ENCODE peak calls at places on chromosomes 2 and 18, in six cellular contexts. X is A549; M is CD4-positive, alpha-beta T cell; T is RWPE1; F is GM23338; Q is bronchial epithelial cell. R is an unnamed sample.

GRCh38 chr2:71348302-71348701 is 16.7 kb downstream of the ZNF638 start:
- DNase-seq in X (no peak), M (no peak), T (no peak), F (peak), Q (peak), R (no peak)

GRCh38 chr2:205879362-205879761 is 197.1 kb downstream of the NRP2 start:
- DNase-seq in X (no peak), M (no peak), T (no peak), F (no peak), Q (no peak), R (no peak)

GRCh38 chr2:4214444-4215295 is 511.3 kb downstream of the DCDC2C start:
- DNase-seq in X (no peak), M (no peak), T (no peak), F (no peak), Q (no peak), R (no peak)

GRCh38 chr2:151361674-151362380 is 4.4 kb downstream of the TNFAIP6 start:
- DNase-seq in X (peak), M (no peak), T (no peak), F (no peak), Q (no peak), R (no peak)

GRCh38 chr2:19209575-19210341 is 148.7 kb downstream of the OSR1 start:
- DNase-seq in X (no peak), M (no peak), T (no peak), F (no peak), Q (no peak), R (no peak)

GRCh38 chr2:176496756-176497155 is 227.5 kb downstream of the MTX2 start:
- DNase-seq in X (no peak), M (no peak), T (no peak), F (no peak), Q (no peak), R (no peak)

GRCh38 chr2:222903234-222904220 is 42.7 kb downstream of the ACSL3 start:
- DNase-seq in X (peak), M (no peak), T (peak), F (peak), Q (peak), R (no peak)

GRCh38 chr18:9719421-9719981 is 11.4 kb downstream of the RAB31 start:
- DNase-seq in X (peak), M (no peak), T (peak), F (no peak), Q (peak), R (no peak)

GRCh38 chr2:240147911-240148587 is 7.6 kb upstream of the OTOS start:
- DNase-seq in X (no peak), M (no peak), T (no peak), F (no peak), Q (no peak), R (no peak)

GRCh38 chr2:28364611-28365010 is 28.0 kb upstream of the FOSL2 start:
- DNase-seq in X (no peak), M (no peak), T (no peak), F (no peak), Q (no peak), R (no peak)

GRCh38 chr2:27833931-27834330 is 56.3 kb downstream of the RBKS start:
- DNase-seq in X (no peak), M (no peak), T (no peak), F (peak), Q (no peak), R (no peak)

GRCh38 chr2:29108225-29108624 is 7.0 kb upstream of the CLIP4 start:
- DNase-seq in X (peak), M (no peak), T (peak), F (no peak), Q (peak), R (no peak)

GRCh38 chr2:30127016-30127893 is 19.6 kb upstream of the YPEL5 start:
- DNase-seq in X (no peak), M (no peak), T (peak), F (no peak), Q (peak), R (no peak)

GRCh38 chr2:237585590-237586221 is 4.8 kb downstream of the RAB17 start:
- DNase-seq in X (no peak), M (no peak), T (no peak), F (no peak), Q (no peak), R (no peak)

GRCh38 chr2:21118302-21118920 is 5.4 kb upstream of the TDRD15 start:
- DNase-seq in X (peak), M (no peak), T (peak), F (peak), Q (peak), R (no peak)
- TF ChIP-seq CTCF in X (peak), M (no peak), T (peak), F (peak), Q (peak), R (no peak)

GRCh38 chr2:84768840-84769239 is 112.0 kb downstream of the TRABD2A start:
- DNase-seq in X (no peak), M (no peak), T (no peak), F (no peak), Q (peak), R (no peak)

GRCh38 chr2:84771251-84771650 is 109.6 kb downstream of the TRABD2A start:
- DNase-seq in X (no peak), M (no peak), T (no peak), F (no peak), Q (no peak), R (no peak)

GRCh38 chr2:84770280-84770679 is 110.6 kb downstream of the TRABD2A start:
- DNase-seq in X (no peak), M (no peak), T (no peak), F (no peak), Q (no peak), R (no peak)

GRCh38 chr2:84766791-84767190 is 114.1 kb downstream of the TRABD2A start:
- DNase-seq in X (no peak), M (no peak), T (no peak), F (no peak), Q (no peak), R (no peak)
- TF ChIP-seq CTCF in X (no peak), M (no peak), T (no peak), F (no peak), Q (no peak), R (no peak)

DNA sequence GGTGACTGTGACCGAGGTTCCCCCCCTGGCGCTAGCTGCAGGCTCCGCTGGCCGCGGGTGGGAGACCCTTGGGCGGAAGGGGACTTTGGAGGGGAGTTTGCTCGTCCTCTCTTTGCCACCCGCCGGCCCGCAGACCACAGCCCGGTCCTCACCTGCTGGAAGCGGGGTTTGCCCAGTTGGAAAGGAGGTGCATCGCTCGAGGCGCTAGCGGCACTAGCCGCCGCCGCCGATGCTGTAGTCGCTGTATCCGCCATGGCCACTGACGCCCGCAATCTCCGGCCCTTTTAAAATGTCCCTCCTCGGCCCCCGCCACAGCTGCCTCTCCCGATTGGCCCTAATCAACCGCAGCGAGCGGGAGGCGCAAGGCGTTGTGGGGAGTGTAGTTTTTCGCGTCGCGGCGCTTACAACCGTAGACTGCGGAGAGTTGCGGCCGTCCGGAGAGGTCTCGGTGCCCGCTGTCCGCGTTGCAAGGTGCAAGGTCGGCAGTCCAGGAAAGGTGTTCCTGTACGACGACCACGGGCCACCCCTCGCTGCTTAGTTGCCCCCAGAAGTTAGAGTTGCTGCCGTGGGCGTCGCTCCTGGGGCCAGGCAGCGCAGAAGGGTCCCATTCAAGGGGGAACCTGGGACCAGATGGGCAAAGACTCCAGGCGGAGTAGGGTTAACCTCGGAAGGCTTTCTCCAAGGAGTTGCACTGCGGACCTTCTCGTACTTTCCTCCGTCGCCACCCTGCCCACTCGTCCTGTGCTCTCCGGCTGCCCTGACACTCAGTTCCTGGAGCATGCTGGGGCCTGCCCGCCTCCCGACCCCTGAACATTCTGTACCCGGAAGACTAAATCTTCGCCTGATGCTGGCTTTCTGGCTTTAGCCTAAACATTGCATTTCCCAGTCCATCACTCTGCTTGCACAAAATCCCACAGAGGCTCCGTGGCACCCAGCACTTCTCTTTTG is at the start of gene SFXN5:
- DNase-seq in X (peak), M (peak), T (peak), F (peak), Q (peak), R (peak)
- TF ChIP-seq CTCF in X (no peak), M (no peak), T (no peak), F (no peak), Q (peak), R (no peak)

GRCh38 chr2:204576580-204576979 is 31.3 kb downstream of the PARD3B start:
- DNase-seq in X (no peak), M (no peak), T (no peak), F (no peak), Q (no peak), R (no peak)
- TF ChIP-seq CTCF in X (no peak), M (no peak), T (no peak), F (no peak), Q (no peak), R (no peak)

R was measured in activated B cell treated with CpG ODN at 0.5 μM for 24 hours.